ENCODE peak calls at places on chromosomes 5 and 9, in four cellular contexts. E is GM23338, P is Panc1, R is suprapubic skin. M is an unnamed sample. For H3K4me1, the result is how much of the 10 kb centered on the place peaks cover.

GRCh38 chr5:180116441-180117377 is 45.1 kb upstream of the RNF130 start:
- DNase-seq in E (no peak), P (no peak), R (peak), M (no peak)

GRCh38 chr9:135283621-135284020 is 196.0 kb upstream of the PPP1R26 start:
- DNase-seq in E (no peak), P (no peak), R (no peak), M (no peak)

GRCh38 chr5:170104299-170104698 is 1.4 kb upstream of the FOXI1 start:
- DNase-seq in E (no peak), P (no peak), R (no peak), M (no peak)

GRCh38 chr9:135746565-135746964 is 44.6 kb downstream of the KCNT1 start:
- DNase-seq in E (no peak), P (no peak), R (no peak), M (no peak)

GRCh38 chr9:134863306-134863902 is 17.2 kb upstream of the FCN2 start:
- DNase-seq in E (no peak), P (no peak), R (no peak), M (no peak)

GRCh38 chr5:65742565-65743231 is 20.7 kb downstream of the NLN start:
- DNase-seq in E (peak), P (no peak), R (no peak), M (no peak)

GRCh38 chr5:107652839-107653607 is 17.7 kb downstream of the EFNA5 start:
- DNase-seq in E (peak), P (no peak), R (no peak), M (no peak)

GRCh38 chr5:76403713-76403962 is 553 bp downstream of the IQGAP2 start:
- DNase-seq in E (no peak), P (no peak), R (peak), M (no peak)

GRCh38 chr9:21744874-21745273 is 57.6 kb upstream of the MTAP start:
- DNase-seq in E (no peak), P (no peak), R (no peak), M (no peak)

GRCh38 chr5:123122273-123122672 is 33.2 kb downstream of the PRDM6 start:
- DNase-seq in E (no peak), P (no peak), R (no peak), M (no peak)

GRCh38 chr9:92164490-92164889 is 49.3 kb upstream of the SPTLC1 start:
- DNase-seq in E (no peak), P (no peak), R (no peak), M (no peak)

GRCh38 chr9:38685535-38685934 is 34.4 kb downstream of the FAM240B start:
- DNase-seq in E (peak), P (no peak), R (no peak), M (no peak)

GRCh38 chr5:72015103-72015548 is 92.1 kb upstream of the MAP1B start:
- DNase-seq in E (no peak), P (no peak), R (no peak), M (no peak)

GRCh38 chr9:16106211-16106610 is 553.4 kb downstream of the CCDC171 start:
- DNase-seq in E (peak), P (no peak), R (no peak), M (no peak)

GRCh38 chr5:87020099-87020934 is 247.4 kb upstream of the RASA1 start:
- DNase-seq in E (no peak), P (no peak), R (peak), M (no peak)

GRCh38 chr9:79185866-79186265 is 385.9 kb upstream of the TLE4 start:
- DNase-seq in E (no peak), P (no peak), R (peak), M (no peak)

GRCh38 chr9:14452539-14452938 is 138.6 kb upstream of the NFIB start:
- DNase-seq in E (no peak), P (no peak), R (no peak), M (no peak)

GRCh38 chr9:36802171-36802920 is 229.7 kb downstream of the MELK start:
- DNase-seq in E (no peak), P (no peak), R (no peak), M (no peak)

GRCh38 chr9:102507044-102507687 is 488.0 kb upstream of the CYLC2 start:
- DNase-seq in E (no peak), P (no peak), R (no peak), M (no peak)

GRCh38 chr5:89729623-89730390 is 679.7 kb downstream of the CETN3 start:
- DNase-seq in E (no peak), P (peak), R (no peak), M (no peak)

GRCh38 chr9:95516736-95517558 is at the start of gene PTCH1:
- DNase-seq in E (peak), P (no peak), R (peak), M (no peak)

GRCh38 chr9:129343697-129344375 is 165.8 kb upstream of the IER5L start:
- DNase-seq in E (no peak), P (no peak), R (peak), M (peak)

GRCh38 chr5:35877655-35878054 is 21.0 kb downstream of the IL7R start:
- DNase-seq in E (no peak), P (no peak), R (no peak), M (no peak)

GRCh38 chr9:130265431-130266235 is at the start of gene HMCN2:
- DNase-seq in E (peak), P (no peak), R (peak), M (peak)

GRCh38 chr5:124725040-124725434 is 21.4 kb downstream of the ZNF608 start:
- DNase-seq in E (peak), P (no peak), R (no peak), M (no peak)

GRCh38 chr5:82406200-82406773 is 128.1 kb upstream of the RPS23 start:
- DNase-seq in E (peak), P (no peak), R (no peak), M (no peak)

GRCh38 chr5:177363565-177363964 is 5.8 kb downstream of the RGS14 start:
- DNase-seq in E (no peak), P (no peak), R (no peak), M (no peak)

GRCh38 chr5:177361418-177362101 is 3.8 kb downstream of the RGS14 start:
- DNase-seq in E (peak), P (no peak), R (no peak), M (no peak)

GRCh38 chr5:177364159-177364962 is 6.6 kb downstream of the RGS14 start:
- DNase-seq in E (peak), P (no peak), R (no peak), M (no peak)

GRCh38 chr5:177362102-177362868 is 4.6 kb downstream of the RGS14 start:
- DNase-seq in E (peak), P (no peak), R (no peak), M (no peak)

DNA sequence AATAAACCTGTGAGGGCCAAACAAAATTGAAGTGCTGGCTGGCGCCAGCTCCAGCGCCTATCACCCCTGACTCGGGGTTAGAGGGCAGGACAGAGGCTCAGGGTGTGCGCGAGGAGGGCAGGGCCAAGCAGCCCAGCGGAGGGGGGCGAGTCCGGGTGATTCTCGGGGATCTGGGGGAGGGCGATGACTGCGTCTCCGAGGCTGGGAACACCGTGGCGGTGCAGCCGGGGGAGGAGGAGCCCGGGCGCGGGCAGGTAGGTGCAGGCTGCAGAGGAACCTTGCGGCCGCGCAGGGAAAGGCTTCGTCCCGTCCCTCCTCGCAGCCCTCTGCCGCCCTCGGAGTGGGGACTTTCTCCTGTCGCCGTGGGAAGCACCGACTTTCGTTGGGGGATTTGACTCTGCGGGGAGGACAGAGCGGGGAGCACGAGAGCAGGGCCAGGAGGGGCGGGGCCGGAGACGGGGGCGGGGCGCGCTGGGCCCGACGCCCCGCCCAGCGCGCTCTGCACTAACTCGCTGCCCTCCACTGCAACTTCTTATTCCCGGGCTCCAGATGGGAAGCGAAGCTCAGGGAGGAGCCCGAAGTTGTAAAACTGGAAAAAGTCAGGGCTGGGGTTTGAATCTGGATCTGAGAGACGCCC is 5.3 kb downstream of the RGS14 start:
- DNase-seq in E (peak), P (no peak), R (peak), M (no peak)
- TF ChIP-seq POLR2AphosphoS5 in E (peak), P (no peak), R (no peak), M (no peak)

DNA sequence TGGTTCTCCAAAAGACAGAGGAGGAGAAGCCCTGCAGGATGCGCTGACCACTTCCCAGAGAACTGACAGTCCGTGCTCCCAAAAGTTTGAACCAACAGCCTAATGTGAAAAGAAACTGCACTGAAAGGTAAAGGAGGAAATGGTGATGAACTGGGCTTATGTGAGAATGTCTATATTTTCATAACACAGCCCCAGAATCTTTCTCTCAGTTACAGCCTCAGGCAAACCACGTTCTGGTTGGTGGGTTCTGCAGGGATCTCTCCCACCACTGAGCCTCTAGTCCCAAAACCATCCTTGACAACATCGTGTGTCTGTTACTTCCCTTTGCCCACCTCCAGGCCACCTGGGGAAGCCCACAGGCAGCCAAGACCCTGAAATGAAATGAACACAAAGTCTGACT is 23.9 kb downstream of the SPARC start:
- DNase-seq in E (no peak), P (no peak), R (no peak), M (no peak)
- H3K4me1 ChIP-seq in E (under half), P (under half), R (half or more), M (half or more)

DNA sequence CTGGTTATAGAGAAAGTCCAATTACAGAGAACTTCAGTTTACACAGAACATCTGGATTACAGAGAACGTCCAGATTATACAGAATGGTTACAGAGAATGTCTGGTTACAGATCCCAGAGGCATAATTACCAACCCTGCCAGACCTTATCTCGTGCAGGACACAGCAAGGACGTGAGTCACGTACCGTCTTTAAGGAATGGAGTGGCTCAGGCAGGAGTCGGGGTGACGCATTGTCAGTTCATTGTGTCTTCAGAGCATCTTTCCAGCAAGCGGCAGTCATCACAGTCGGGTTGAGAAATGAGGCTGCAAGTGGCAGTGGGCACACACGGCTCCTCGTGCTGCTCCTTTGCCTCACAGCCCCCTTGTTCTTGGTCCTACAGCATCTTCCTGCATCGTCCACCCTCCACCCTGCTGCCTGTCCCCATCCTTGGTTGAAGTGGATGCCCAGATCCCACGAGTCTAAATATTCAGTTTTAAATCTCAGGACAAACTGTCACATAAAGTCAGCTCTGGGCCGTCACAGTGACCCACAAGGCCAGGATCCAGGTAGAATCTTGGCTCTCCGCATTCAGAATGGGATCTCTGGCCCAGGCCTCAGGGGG is 30.0 kb upstream of the SLC6A19 start:
- DNase-seq in E (no peak), P (no peak), R (no peak), M (no peak)
- TF ChIP-seq POLR2AphosphoS5 in E (no peak), P (no peak), R (no peak), M (no peak)

DNA sequence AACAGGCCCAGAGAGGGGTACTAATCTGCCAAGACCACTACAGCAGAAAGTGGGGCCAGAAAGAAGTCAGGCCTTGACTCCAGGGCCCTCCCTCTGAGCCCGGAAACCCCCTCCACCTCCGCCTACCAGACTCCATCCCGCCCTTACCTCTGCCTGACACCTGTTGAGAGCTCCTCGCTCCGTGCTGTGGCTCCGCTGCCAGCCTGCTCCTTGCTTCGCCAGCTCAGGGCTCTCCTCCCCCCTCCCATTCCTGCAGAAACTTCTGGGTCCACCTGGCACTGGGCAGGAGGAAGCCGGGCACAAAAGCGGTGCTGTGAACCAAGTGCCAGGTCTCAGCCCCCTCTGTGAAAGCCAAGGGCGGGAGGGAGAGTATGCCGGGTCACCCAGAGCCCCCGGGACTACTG is 6.4 kb upstream of the ST6GALNAC6 start:
- DNase-seq in E (no peak), P (no peak), R (no peak), M (no peak)
- H3K4me1 ChIP-seq in E (under half), P (under half), R (under half), M (half or more)

GRCh38 chr5:54520438-54520846 is 2.9 kb downstream of the SNX18 start:
- DNase-seq in E (peak), P (no peak), R (no peak), M (no peak)
- TF ChIP-seq POLR2AphosphoS5 in E (no peak), P (no peak), R (no peak), M (no peak)

DNA sequence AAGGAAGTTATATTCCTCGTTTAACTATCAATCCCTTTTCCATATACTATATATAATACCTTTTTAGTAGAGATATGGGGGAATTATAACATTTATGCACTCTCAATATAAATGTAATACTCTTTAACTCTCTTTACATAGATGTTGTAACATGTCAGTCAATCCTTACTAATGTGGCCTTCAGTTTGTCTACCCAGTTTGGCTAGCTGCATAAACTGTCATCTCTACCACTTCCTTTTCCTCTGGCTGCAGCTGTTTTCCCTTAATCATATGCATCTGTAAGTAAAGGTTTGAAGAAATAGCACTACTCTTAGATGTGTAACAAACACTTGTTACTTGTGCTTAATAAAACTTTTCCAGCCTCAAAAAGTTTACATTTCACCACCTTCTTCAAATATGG is 13.4 kb downstream of the ABHD17B start:
- DNase-seq in E (no peak), P (no peak), R (no peak), M (no peak)
- H3K4me1 ChIP-seq in E (half or more), P (under half), R (under half), M (half or more)

GRCh38 chr9:119801311-119801710 is 432.1 kb upstream of the BRINP1 start:
- DNase-seq in E (no peak), P (no peak), R (no peak), M (no peak)
- TF ChIP-seq POLR2AphosphoS5 in E (no peak), P (no peak), R (no peak), M (no peak)

DNA sequence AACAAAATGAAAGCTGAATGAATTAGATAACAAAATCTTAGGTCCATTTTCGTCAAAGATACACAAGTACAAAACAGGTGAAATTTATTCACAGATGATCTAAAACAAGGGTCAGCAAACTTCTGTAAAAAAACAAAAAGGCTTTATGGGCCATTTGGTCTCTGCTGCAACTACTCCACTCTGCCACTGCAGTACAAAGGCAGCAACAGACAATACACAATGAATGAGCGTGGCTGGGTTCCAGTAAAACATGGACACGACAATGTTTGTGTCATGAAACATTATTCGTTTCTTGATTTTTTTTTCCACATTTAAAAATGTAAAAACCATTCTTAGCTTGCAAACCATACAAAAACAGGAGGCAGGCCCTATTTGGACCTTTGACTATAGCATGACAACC is 71.9 kb downstream of the ECPAS start:
- DNase-seq in E (no peak), P (no peak), R (no peak), M (no peak)
- H3K4me1 ChIP-seq in E (under half), P (under half), R (under half), M (under half)

M was measured in vagina.